ENCODE peak calls at places on chromosomes 2 and 18, in four cellular contexts. One of them, this sample, is unnamed.

GRCh38 chr2:237598468-237599208 is 8.1 kb upstream of the RAB17 start:
- DNase-seq in HCT116: no peak
- DNase-seq in HepG2: no peak
- DNase-seq in K562: no peak
- DNase-seq in this sample: no peak

GRCh38 chr2:82993631-82994030 is 1465.4 kb downstream of the SUCLG1 start:
- DNase-seq in HCT116: peak; percentile 18
- DNase-seq in HepG2: no peak
- DNase-seq in K562: no peak
- DNase-seq in this sample: no peak

GRCh38 chr2:15145046-15145817 is 415.9 kb downstream of the NBAS start:
- DNase-seq in HCT116: no peak
- DNase-seq in HepG2: no peak
- DNase-seq in K562: no peak
- DNase-seq in this sample: no peak

GRCh38 chr2:25164526-25164925 is 3.9 kb downstream of the POMC start:
- DNase-seq in HCT116: no peak
- DNase-seq in HepG2: no peak
- DNase-seq in K562: no peak
- DNase-seq in this sample: no peak

GRCh38 chr18:34821669-34822210 is 111.6 kb downstream of the DTNA start:
- DNase-seq in HCT116: no peak
- DNase-seq in HepG2: peak; percentile 38
- DNase-seq in K562: no peak
- DNase-seq in this sample: no peak

GRCh38 chr2:16425462-16426336 is 239.9 kb downstream of the CYRIA start:
- DNase-seq in HCT116: no peak
- DNase-seq in HepG2: peak; percentile 95
- DNase-seq in K562: no peak
- DNase-seq in this sample: no peak

GRCh38 chr2:66462196-66462825 is 27.4 kb downstream of the MEIS1 start:
- DNase-seq in HCT116: no peak
- DNase-seq in HepG2: no peak
- DNase-seq in K562: no peak
- DNase-seq in this sample: no peak

GRCh38 chr2:233503481-233503880 is 63.1 kb downstream of the USP40 start:
- DNase-seq in HCT116: no peak
- DNase-seq in HepG2: no peak
- DNase-seq in K562: no peak
- DNase-seq in this sample: no peak

GRCh38 chr2:127577973-127578372 is 42.5 kb downstream of the MYO7B start:
- DNase-seq in HCT116: no peak
- DNase-seq in HepG2: no peak
- DNase-seq in K562: no peak
- DNase-seq in this sample: peak; percentile 24

GRCh38 chr2:174003635-174004310 is 38.6 kb upstream of the SP3 start:
- DNase-seq in HCT116: no peak
- DNase-seq in HepG2: peak; percentile 64
- DNase-seq in K562: peak; percentile 27
- DNase-seq in this sample: no peak

GRCh38 chr2:228652366-228652765 is 470.9 kb upstream of the SPHKAP start:
- DNase-seq in HCT116: no peak
- DNase-seq in HepG2: no peak
- DNase-seq in K562: no peak
- DNase-seq in this sample: no peak

GRCh38 chr2:12269041-12269972 is 447.4 kb upstream of the TRIB2 start:
- DNase-seq in HCT116: no peak
- DNase-seq in HepG2: no peak
- DNase-seq in K562: no peak
- DNase-seq in this sample: no peak

GRCh38 chr18:76621184-76621583 is 126.1 kb upstream of the ZNF516 start:
- DNase-seq in HCT116: no peak
- DNase-seq in HepG2: no peak
- DNase-seq in K562: no peak
- DNase-seq in this sample: no peak

GRCh38 chr2:196823750-196824149 is 14.6 kb upstream of the C2orf66 start:
- DNase-seq in HCT116: no peak
- DNase-seq in HepG2: no peak
- DNase-seq in K562: no peak
- DNase-seq in this sample: no peak

GRCh38 chr2:204842731-204843490 is 297.6 kb downstream of the PARD3B start:
- DNase-seq in HCT116: no peak
- DNase-seq in HepG2: no peak
- DNase-seq in K562: peak; percentile 8
- DNase-seq in this sample: no peak

GRCh38 chr2:236852100-236852976 is 233.4 kb upstream of the COPS8 start:
- DNase-seq in HCT116: no peak
- DNase-seq in HepG2: no peak
- DNase-seq in K562: no peak
- DNase-seq in this sample: no peak

GRCh38 chr18:26869640-26870039 is 4.1 kb upstream of the AQP4 start:
- DNase-seq in HCT116: no peak
- DNase-seq in HepG2: no peak
- DNase-seq in K562: no peak
- DNase-seq in this sample: no peak

GRCh38 chr2:172085460-172086159 is at the start of gene DLX1:
- DNase-seq in HCT116: no peak
- DNase-seq in HepG2: no peak
- DNase-seq in K562: no peak
- DNase-seq in this sample: no peak

DNA sequence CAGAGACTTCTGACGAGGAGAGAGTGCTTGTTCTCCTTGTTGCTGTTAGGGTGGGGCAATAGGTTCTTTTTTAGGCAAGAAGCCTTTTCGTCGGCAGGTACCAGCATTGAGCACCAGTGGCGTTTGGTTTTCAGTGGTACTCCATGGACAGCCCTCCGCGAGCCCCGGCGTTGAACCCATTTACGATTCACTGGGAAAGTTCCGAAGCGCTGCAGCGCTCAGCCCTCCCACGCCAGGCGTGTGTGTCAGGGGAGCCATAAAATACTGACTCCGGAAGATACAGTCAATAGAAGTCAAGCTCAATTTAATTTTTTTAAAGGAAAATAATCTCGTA is 494 bp upstream of the ROCK1 start:
- DNase-seq in HCT116: no peak
- DNase-seq in HepG2: no peak
- DNase-seq in K562: no peak
- DNase-seq in this sample: no peak
- TF ChIP-seq FOSL1 in HCT116: no peak
- TF ChIP-seq FOSL1 in HepG2: no peak
- TF ChIP-seq FOSL1 in K562: no peak
- TF ChIP-seq FOSL1 in this sample: no peak

GRCh38 chr18:48733854-48734253 is 195.0 kb downstream of the CTIF start:
- DNase-seq in HCT116: no peak
- DNase-seq in HepG2: no peak
- DNase-seq in K562: no peak
- DNase-seq in this sample: no peak
- H3K4me2 ChIP-seq in HCT116: no peak overlapping the region
- H3K4me2 ChIP-seq in HepG2: no peak overlapping the region
- H3K4me2 ChIP-seq in K562: no peak overlapping the region
- H3K4me2 ChIP-seq in this sample: no peak overlapping the region

GRCh38 chr2:32663864-32664263 is 36.0 kb downstream of the TTC27 start:
- DNase-seq in HCT116: no peak
- DNase-seq in HepG2: no peak
- DNase-seq in K562: no peak
- DNase-seq in this sample: no peak
- TF ChIP-seq FOSL1 in HCT116: no peak
- TF ChIP-seq FOSL1 in HepG2: no peak
- TF ChIP-seq FOSL1 in K562: no peak
- TF ChIP-seq FOSL1 in this sample: no peak

GRCh38 chr2:218745160-218745558 is 34.5 kb downstream of the TTLL4 start:
- DNase-seq in HCT116: no peak
- DNase-seq in HepG2: peak; percentile 88
- DNase-seq in K562: peak; percentile 47
- DNase-seq in this sample: no peak
- H3K4me2 ChIP-seq in HCT116: no peak overlapping the region
- H3K4me2 ChIP-seq in HepG2: peak overlapping the region; percentile 41
- H3K4me2 ChIP-seq in K562: no peak overlapping the region
- H3K4me2 ChIP-seq in this sample: no peak overlapping the region

GRCh38 chr2:42949125-42949524 is 156.7 kb upstream of the HAAO start:
- DNase-seq in HCT116: no peak
- DNase-seq in HepG2: no peak
- DNase-seq in K562: no peak
- DNase-seq in this sample: no peak
- TF ChIP-seq FOSL1 in HCT116: no peak
- TF ChIP-seq FOSL1 in HepG2: no peak
- TF ChIP-seq FOSL1 in K562: no peak
- TF ChIP-seq FOSL1 in this sample: no peak

GRCh38 chr2:84515788-84516187 is 510 bp upstream of the DNAH6 start:
- DNase-seq in HCT116: no peak
- DNase-seq in HepG2: no peak
- DNase-seq in K562: no peak
- DNase-seq in this sample: no peak

GRCh38 chr2:84519332-84519957 is 3.1 kb downstream of the DNAH6 start:
- DNase-seq in HCT116: no peak
- DNase-seq in HepG2: no peak
- DNase-seq in K562: no peak
- DNase-seq in this sample: no peak

GRCh38 chr2:84516234-84516986 is at the start of gene DNAH6:
- DNase-seq in HCT116: peak; percentile 66
- DNase-seq in HepG2: peak; percentile 73
- DNase-seq in K562: peak; percentile 38
- DNase-seq in this sample: peak; percentile 77
- H3K4me2 ChIP-seq in HCT116: peak within 1 kb of the TSS; percentile 78
- H3K4me2 ChIP-seq in HepG2: peak within 1 kb of the TSS; percentile 69
- H3K4me2 ChIP-seq in K562: peak within 1 kb of the TSS; percentile 34
- H3K4me2 ChIP-seq in this sample: peak within 1 kb of the TSS; percentile 79

DNA sequence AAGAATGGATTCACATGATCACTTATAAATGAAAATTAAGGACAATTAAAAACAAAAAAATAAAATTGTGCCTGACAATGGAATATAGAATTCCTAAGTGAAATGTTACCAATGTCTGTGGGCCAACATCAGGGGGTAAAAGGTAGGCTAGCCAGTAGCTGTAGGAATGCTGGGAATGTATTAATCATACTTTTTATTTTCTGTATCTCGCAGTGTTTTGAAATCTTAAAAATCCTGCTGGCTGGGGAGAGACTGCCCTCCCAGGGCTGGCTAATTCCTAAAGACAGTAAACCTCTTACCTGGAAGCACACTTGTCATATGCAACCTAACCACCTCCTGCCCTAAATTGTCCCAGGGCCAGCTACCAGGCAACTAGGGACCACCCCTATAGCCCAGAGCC is 69.8 kb downstream of the REV1 start:
- DNase-seq in HCT116: no peak
- DNase-seq in HepG2: no peak
- DNase-seq in K562: no peak
- DNase-seq in this sample: no peak
- TF ChIP-seq FOSL1 in HCT116: no peak
- TF ChIP-seq FOSL1 in HepG2: no peak
- TF ChIP-seq FOSL1 in K562: no peak
- TF ChIP-seq FOSL1 in this sample: no peak